ENCODE peak calls at places on chromosomes 2 and 18, in four cellular contexts. L is iris pigment epithelial cell, F is C1 segment of cervical spinal cord, G is A549. Q is an unnamed sample.

GRCh38 chr2:162172802-162173201 is 20.8 kb upstream of the GCG start:
- DNase-seq in L (no peak), F (no peak), G (no peak), Q (no peak)

GRCh38 chr2:201860541-201861154 is 54.3 kb downstream of the CDK15 start:
- DNase-seq in L (peak), F (peak), G (peak), Q (no peak)

GRCh38 chr2:96470636-96471035 is 34.5 kb downstream of the NEURL3 start:
- DNase-seq in L (peak), F (peak), G (peak), Q (peak)

GRCh38 chr2:141021109-141021508 is 1109.7 kb downstream of the LRP1B start:
- DNase-seq in L (peak), F (no peak), G (no peak), Q (no peak)

GRCh38 chr18:37533647-37534565 is 31.7 kb downstream of the CELF4 start:
- DNase-seq in L (peak), F (no peak), G (peak), Q (no peak)

GRCh38 chr18:32072321-32072720 is 19.4 kb upstream of the RNF138 start:
- DNase-seq in L (no peak), F (no peak), G (peak), Q (no peak)

GRCh38 chr2:40451926-40452605 is at the start of gene SLC8A1:
- DNase-seq in L (peak), F (no peak), G (peak), Q (no peak)

GRCh38 chr2:2896011-2896410 is 481.6 kb downstream of the EIPR1 start:
- DNase-seq in L (no peak), F (no peak), G (no peak), Q (no peak)

Q was measured in CD14-positive monocyte.